ENCODE peak calls at places on chromosome 19, in four cellular contexts. P is stimulated activated CD8-positive, alpha-beta memory T cell treated with anti-CD3 and anti-CD28 coated beads, Interleukin-12 subunit alpha, Interleukin-12 subunit beta, amount 100 ng/mL, for 4 hours; O is HEK293T; V is caudate nucleus. N is an unnamed sample.

GRCh38 chr19:6172074-6172863 is 36.8 kb downstream of the ACSBG2 start:
- DNase-seq in V (no peak), O (no peak), P (no peak), N (no peak)

GRCh38 chr19:384801-385169 is 24.2 kb downstream of the C2CD4C start:
- DNase-seq in V (no peak), P (no peak), O (no peak), N (peak)

GRCh38 chr19:40588926-40589569 is 12.1 kb upstream of the LTBP4 start:
- DNase-seq in P (no peak), V (no peak), O (no peak), N (no peak)

GRCh38 chr19:35868172-35868822 is at the start of gene APLP1:
- DNase-seq in V (peak), O (peak), P (peak), N (peak)

GRCh38 chr19:15262011-15262410 is 29.8 kb upstream of the EPHX3 start:
- DNase-seq in V (no peak), P (no peak), O (no peak), N (no peak)

GRCh38 chr19:17058236-17058635 is 17.0 kb downstream of the HAUS8 start:
- DNase-seq in V (no peak), O (no peak), P (no peak), N (no peak)

GRCh38 chr19:1618157-1619093 is 13.2 kb upstream of the UQCR11 start:
- DNase-seq in P (no peak), O (peak), V (no peak), N (peak)

GRCh38 chr19:44176590-44176989 is 11.7 kb downstream of the ZNF226 start:
- DNase-seq in P (no peak), V (no peak), O (no peak), N (no peak)

GRCh38 chr19:38290631-38291147 is 13.4 kb upstream of the C19orf33 start:
- DNase-seq in O (no peak), V (no peak), P (no peak), N (no peak)

GRCh38 chr19:51066816-51067215 is 1.9 kb upstream of the KLK13 start:
- DNase-seq in P (no peak), O (no peak), V (no peak), N (no peak)

GRCh38 chr19:38691938-38692457 is 44.5 kb downstream of the ACTN4 start:
- DNase-seq in V (no peak), P (no peak), O (no peak), N (no peak)

GRCh38 chr19:31054430-31054829 is 294.8 kb downstream of the TSHZ3 start:
- DNase-seq in V (no peak), P (peak), O (peak), N (peak)

GRCh38 chr19:55654833-55655647 is at the start of gene U2AF2:
- DNase-seq in V (peak), P (peak), O (peak), N (peak)

GRCh38 chr19:10805758-10806247 is 30.2 kb downstream of the TMED1 start:
- DNase-seq in P (no peak), V (no peak), O (no peak), N (no peak)

GRCh38 chr19:17679526-17680234 is 8.5 kb downstream of the UNC13A start:
- DNase-seq in O (no peak), P (no peak), V (no peak), N (no peak)

GRCh38 chr19:41511628-41512027 is 64.3 kb upstream of the CEACAM21 start:
- DNase-seq in P (no peak), V (no peak), O (no peak), N (no peak)

GRCh38 chr19:18507727-18508440 is 14.0 kb downstream of the ELL start:
- DNase-seq in O (no peak), P (no peak), V (no peak), N (no peak)

GRCh38 chr19:1082165-1082927 is 12.8 kb downstream of the POLR2E start:
- DNase-seq in V (no peak), P (no peak), O (peak), N (peak)

GRCh38 chr19:2055871-2056809 is 5.1 kb upstream of the MKNK2 start:
- DNase-seq in O (no peak), V (no peak), P (no peak), N (peak)

GRCh38 chr19:10701955-10702307 is 692 bp downstream of the QTRT1 start:
- DNase-seq in V (no peak), O (peak), P (no peak), N (no peak)